ENCODE peak calls at places on chromosomes 6 and 20, in eight cellular contexts. W is neural progenitor cell, Z is Calu3, Q is spleen, G is neural crest cell, K is left lung, A is MCF 10A, L is HCT116. R is an unnamed sample.

GRCh38 chr20:17938889-17939619 is 29.5 kb downstream of the SNX5 start:
- DNase-seq in W (peak; percentile 92), Z (peak; percentile 24), Q (peak; percentile 89), G (peak; percentile 57), K (peak; percentile 65), A (peak; percentile 57), L (peak; percentile 22), R (peak; percentile 48)

GRCh38 chr6:155146205-155146604 is 117.6 kb upstream of the CLDN20 start:
- DNase-seq in W (no peak), Z (no peak), Q (no peak), G (no peak), K (no peak), A (no peak), L (no peak), R (no peak)

GRCh38 chr20:47568019-47568418 is 66.3 kb downstream of the NCOA3 start:
- DNase-seq in W (no peak), Z (peak; percentile 44), Q (no peak), G (no peak), K (no peak), A (peak; percentile 27), L (no peak), R (no peak)

GRCh38 chr20:11274137-11274536 is 600.3 kb upstream of the JAG1 start:
- DNase-seq in W (peak; percentile 84), Z (peak; percentile 38), Q (no peak), G (no peak), K (no peak), A (peak; percentile 78), L (peak; percentile 52), R (no peak)

GRCh38 chr6:131766631-131767030 is 41.2 kb upstream of the ENPP1 start:
- DNase-seq in W (no peak), Z (no peak), Q (no peak), G (no peak), K (no peak), A (no peak), L (no peak), R (no peak)

GRCh38 chr6:114167583-114168576 is 174.9 kb downstream of the HS3ST5 start:
- DNase-seq in W (peak; percentile 2), Z (no peak), Q (no peak), G (no peak), K (no peak), A (no peak), L (no peak), R (no peak)

GRCh38 chr6:170296746-170297576 is 6.1 kb upstream of the DLL1 start:
- DNase-seq in W (peak; percentile 89), Z (no peak), Q (no peak), G (no peak), K (no peak), A (no peak), L (no peak), R (no peak)

GRCh38 chr20:47749367-47749766 is 35.9 kb downstream of the SULF2 start:
- DNase-seq in W (no peak), Z (no peak), Q (no peak), G (no peak), K (no peak), A (no peak), L (no peak), R (no peak)

GRCh38 chr20:17969276-17969883 is 562 bp downstream of the MGME1 start:
- DNase-seq in W (peak; percentile 75), Z (no peak), Q (no peak), G (no peak), K (peak; percentile 45), A (peak; percentile 69), L (no peak), R (no peak)

GRCh38 chr20:13231031-13231752 is 10.1 kb downstream of the ISM1 start:
- DNase-seq in W (no peak), Z (no peak), Q (no peak), G (no peak), K (no peak), A (peak; percentile 68), L (no peak), R (no peak)

GRCh38 chr20:46010491-46011405 is 2.0 kb downstream of the MMP9 start:
- DNase-seq in W (peak; percentile 22), Z (no peak), Q (peak; percentile 90), G (no peak), K (no peak), A (no peak), L (no peak), R (no peak)

GRCh38 chr6:87574237-87574636 is 15.6 kb downstream of the RARS2 start:
- DNase-seq in W (no peak), Z (no peak), Q (no peak), G (no peak), K (no peak), A (peak; percentile 24), L (no peak), R (no peak)

GRCh38 chr6:45376310-45377040 is 1.3 kb downstream of the SUPT3H start:
- DNase-seq in W (peak; percentile 29), Z (no peak), Q (no peak), G (no peak), K (no peak), A (no peak), L (no peak), R (no peak)

GRCh38 chr6:45378324-45378926 is 691 bp upstream of the SUPT3H start:
- DNase-seq in W (peak; percentile 77), Z (no peak), Q (peak; percentile 85), G (no peak), K (peak; percentile 43), A (no peak), L (no peak), R (no peak)

GRCh38 chr6:45375449-45375848 is 2.3 kb downstream of the SUPT3H start:
- DNase-seq in W (no peak), Z (no peak), Q (no peak), G (no peak), K (no peak), A (no peak), L (no peak), R (no peak)

GRCh38 chr6:45377041-45377554 is 636 bp downstream of the SUPT3H start:
- DNase-seq in W (no peak), Z (no peak), Q (no peak), G (no peak), K (no peak), A (no peak), L (no peak), R (no peak)

DNA sequence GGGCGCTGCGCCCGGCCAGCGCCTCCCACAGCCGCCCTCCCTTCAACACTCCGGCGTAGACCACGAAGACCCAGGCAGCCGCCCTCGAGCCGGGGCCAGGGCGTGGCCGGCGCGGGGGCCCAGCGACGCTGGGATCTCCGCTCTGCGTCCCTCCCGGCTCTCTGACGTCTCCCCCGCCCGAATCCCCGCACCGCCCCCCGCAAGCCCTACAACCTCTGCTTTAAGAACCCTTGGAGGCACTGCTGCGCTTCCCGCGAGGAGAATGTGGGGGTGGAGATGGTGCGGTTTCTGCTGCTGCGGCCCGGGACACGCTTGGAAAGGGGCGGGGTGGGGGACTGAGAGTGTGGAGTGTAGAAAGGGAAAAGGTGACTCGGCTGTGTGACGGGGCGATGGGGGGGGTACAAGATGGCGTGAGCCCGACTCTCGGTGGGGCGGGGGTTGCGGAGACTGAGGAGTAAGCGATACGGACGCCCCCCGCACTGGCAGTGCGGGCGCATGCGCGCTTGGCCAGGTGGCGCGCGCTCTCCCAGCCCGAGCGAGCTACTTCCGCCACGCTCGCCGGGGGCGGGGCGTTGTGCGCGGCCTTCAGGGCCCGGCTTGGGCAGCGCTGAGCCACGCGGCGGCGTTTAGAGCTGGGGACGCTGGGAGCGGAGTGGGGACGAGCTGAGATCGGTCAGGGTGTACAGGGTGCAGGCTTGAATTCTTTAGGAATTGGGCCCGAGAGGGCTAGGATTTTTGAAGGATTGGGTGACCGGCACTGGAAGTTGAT is at the start of gene SUPT3H:
- DNase-seq in W (peak; percentile 98), Z (peak; percentile 93), Q (peak; percentile 98), G (peak; percentile 80), K (peak; percentile 92), A (peak; percentile 91), L (peak; percentile 83), R (peak; percentile 91)
- TF ChIP-seq CTCF in W (peak; percentile 11), Z (no peak), Q (peak; percentile 39), G (peak; percentile 30), K (peak; percentile 22), A (no peak), L (no peak), R (no peak)

GRCh38 chr20:34300809-34301586 is 2.2 kb downstream of the AHCY start:
- DNase-seq in W (no peak), Z (peak; percentile 16), Q (no peak), G (no peak), K (no peak), A (no peak), L (no peak), R (no peak)

GRCh38 chr20:34302723-34303528 is at the start of gene AHCY:
- DNase-seq in W (peak; percentile 98), Z (peak; percentile 100), Q (peak; percentile 99), G (peak; percentile 98), K (peak; percentile 98), A (peak; percentile 98), L (peak; percentile 95), R (peak; percentile 90)

GRCh38 chr20:34299925-34300806 is 3.0 kb downstream of the AHCY start:
- DNase-seq in W (no peak), Z (no peak), Q (no peak), G (no peak), K (no peak), A (peak; percentile 33), L (no peak), R (no peak)

GRCh38 chr20:34301587-34302311 is 1.4 kb downstream of the AHCY start:
- DNase-seq in W (no peak), Z (no peak), Q (no peak), G (no peak), K (no peak), A (no peak), L (no peak), R (no peak)

DNA sequence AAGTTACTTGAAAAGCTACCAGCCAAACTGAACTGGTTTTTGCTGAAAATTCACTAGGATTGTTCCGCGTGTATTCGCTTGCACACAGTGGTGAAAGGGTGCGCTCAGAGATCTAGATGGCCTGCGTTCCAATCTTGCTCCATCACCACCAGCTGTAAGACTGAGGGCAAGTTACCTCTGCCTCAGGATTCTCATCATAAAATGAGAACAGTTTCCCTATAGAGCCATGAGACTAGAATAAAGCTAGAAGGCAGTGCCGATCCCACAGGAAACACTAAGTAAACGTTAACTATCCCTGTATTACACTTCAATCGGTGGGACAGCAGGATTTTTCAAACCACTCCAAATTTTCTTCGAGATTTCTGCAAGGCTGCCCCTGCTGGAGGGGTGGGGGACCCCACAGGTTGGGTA is 838 bp downstream of the AHCY start:
- DNase-seq in W (peak; percentile 6), Z (peak; percentile 23), Q (no peak), G (no peak), K (no peak), A (no peak), L (no peak), R (no peak)
- TF ChIP-seq CTCF in W (peak; percentile 32), Z (peak; percentile 20), Q (no peak), G (peak; percentile 48), K (no peak), A (no peak), L (peak; percentile 23), R (no peak)

GRCh38 chr20:38247166-38247509 is 13.4 kb downstream of the KIAA1755 start:
- DNase-seq in W (no peak), Z (no peak), Q (peak; percentile 22), G (no peak), K (no peak), A (no peak), L (no peak), R (no peak)
- TF ChIP-seq CTCF in W (no peak), Z (no peak), Q (no peak), G (no peak), K (no peak), A (no peak), L (no peak), R (no peak)

DNA sequence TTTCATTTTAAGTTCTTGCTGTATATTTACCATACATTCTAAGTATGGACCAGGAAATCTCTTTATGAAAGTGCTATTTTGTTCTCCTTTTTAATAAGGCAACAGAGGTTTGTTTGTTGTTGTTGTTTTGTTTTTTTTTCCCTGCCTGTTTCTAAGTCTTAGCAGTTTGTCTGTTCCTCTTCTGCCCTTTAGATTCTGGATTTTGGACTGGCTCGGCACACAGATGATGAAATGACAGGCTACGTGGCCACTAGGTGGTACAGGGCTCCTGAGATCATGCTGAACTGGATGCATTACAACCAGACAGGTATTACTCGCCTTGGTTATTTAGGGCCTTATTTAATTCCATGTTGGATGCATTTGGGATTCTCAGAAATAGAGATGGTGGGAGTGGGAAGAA is 48.0 kb downstream of the MAPK14 start:
- DNase-seq in W (no peak), Z (peak; percentile 34), Q (no peak), G (no peak), K (no peak), A (peak; percentile 25), L (peak; percentile 6), R (no peak)
- TF ChIP-seq CTCF in W (peak; percentile 34), Z (peak; percentile 49), Q (no peak), G (peak; percentile 47), K (no peak), A (peak; percentile 9), L (peak; percentile 60), R (no peak)

R was measured in activated B cell treated with CpG ODN at 0.5 μM for 24 hours.